ENCODE peak calls at places on chromosomes 13 and 19, in nine cellular contexts. A is ovary, Z is stomach, R is K562, M is A549, V is GM12878, S is sigmoid colon, B is H1, C is tibial nerve. K is an unnamed sample.

GRCh38 chr19:47610902-47611301 is 2.0 kb downstream of the BICRA start:
- DNase-seq in R (no peak), B (no peak), V (no peak), Z (peak; percentile 64), M (no peak), A (no peak), S (no peak), C (no peak), K (peak; percentile 32)

GRCh38 chr19:2575734-2576481 is 100.0 kb downstream of the GADD45B start:
- DNase-seq in B (no peak), Z (peak; percentile 66), R (no peak), V (no peak), C (peak; percentile 84), A (peak; percentile 77), S (peak; percentile 95), M (no peak), K (peak; percentile 42)

GRCh38 chr13:38366954-38367645 is 17.4 kb downstream of the UFM1 start:
- DNase-seq in R (no peak), M (no peak), C (no peak), B (no peak), Z (no peak), A (no peak), V (no peak), S (no peak), K (no peak)

GRCh38 chr13:55199132-55199531 is 1941.6 kb upstream of the PRR20A start:
- DNase-seq in Z (no peak), B (no peak), C (no peak), S (no peak), A (no peak), R (no peak), M (no peak), V (no peak), K (no peak)

GRCh38 chr13:39976481-39976880 is 321.0 kb downstream of the COG6 start:
- DNase-seq in Z (no peak), S (no peak), A (no peak), B (no peak), M (no peak), R (no peak), C (no peak), V (no peak), K (no peak)

GRCh38 chr19:56297010-56297409 is 17.6 kb downstream of the ZSCAN5A start:
- DNase-seq in M (no peak), A (no peak), Z (no peak), B (no peak), S (no peak), R (no peak), C (no peak), V (no peak), K (no peak)

GRCh38 chr13:93818345-93818744 is 591.7 kb downstream of the GPC6 start:
- DNase-seq in M (no peak), V (no peak), B (no peak), S (no peak), Z (no peak), R (no peak), C (no peak), A (no peak), K (no peak)

GRCh38 chr19:14048439-14049153 is 13.3 kb downstream of the PALM3 start:
- DNase-seq in M (peak; percentile 54), S (no peak), C (peak; percentile 53), R (peak; percentile 79), V (no peak), B (peak; percentile 56), A (no peak), Z (peak; percentile 65), K (peak; percentile 72)

GRCh38 chr13:79612604-79613003 is 131.6 kb downstream of the NDFIP2 start:
- DNase-seq in A (no peak), C (no peak), V (no peak), M (no peak), Z (no peak), R (no peak), S (no peak), B (no peak), K (no peak)

DNA sequence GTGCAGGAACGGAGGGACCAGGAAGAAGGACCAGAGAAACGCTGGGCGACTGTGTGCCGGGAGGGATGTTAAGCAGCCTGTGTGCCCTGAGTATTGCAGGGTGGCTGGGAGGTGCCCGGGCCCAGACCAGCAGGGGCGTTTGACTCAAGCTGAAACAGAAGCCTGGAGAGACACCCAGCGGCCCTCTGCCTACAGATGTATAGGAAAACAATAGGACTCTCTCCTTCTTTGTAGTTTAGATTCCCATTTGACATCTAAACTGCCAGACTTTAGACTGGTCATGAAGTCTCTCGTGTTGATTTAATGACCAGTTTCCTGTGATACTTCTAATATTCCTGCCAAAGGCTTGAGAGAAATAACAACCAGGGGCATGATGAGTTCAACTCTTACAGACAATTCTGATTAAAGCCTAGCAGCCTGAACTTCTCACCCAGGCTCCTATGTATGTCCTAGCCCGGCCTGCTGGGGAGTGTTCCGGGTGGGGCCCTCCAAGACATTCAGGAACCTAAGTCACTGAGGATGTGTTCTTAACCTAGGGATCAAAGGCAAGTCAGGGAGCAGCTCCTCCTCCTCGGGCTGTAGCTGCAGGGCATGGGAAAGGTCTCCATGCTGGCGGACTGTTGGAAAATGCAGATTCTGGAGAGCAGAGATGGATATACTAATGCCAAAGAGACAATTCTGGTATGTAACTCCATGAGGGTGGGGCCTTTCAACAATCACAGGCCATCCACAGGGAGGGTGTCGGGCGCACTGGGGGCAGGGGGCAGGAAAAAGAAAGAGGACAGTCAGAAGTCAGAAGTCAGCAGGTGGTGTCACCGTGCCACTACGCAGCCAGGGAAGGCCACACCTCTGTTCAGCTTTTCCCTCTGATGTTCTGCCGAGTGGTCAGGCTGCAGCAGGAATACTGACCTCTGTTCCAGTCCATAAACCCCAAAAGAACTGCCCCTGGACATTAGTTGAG is 131.9 kb downstream of the STARD13 start:
- DNase-seq in S (no peak), A (no peak), V (no peak), R (no peak), M (no peak), B (no peak), C (no peak), Z (no peak), K (peak; percentile 21)
- TF ChIP-seq EP300 in S (no peak), A (no peak), V (no peak), R (no peak), M (no peak), B (no peak), C (no peak), Z (no peak), K (no peak)

GRCh38 chr19:49129238-49129583 is 9.9 kb downstream of the PPFIA3 start:
- DNase-seq in S (no peak), V (no peak), A (no peak), C (no peak), Z (no peak), M (no peak), B (no peak), R (peak; percentile 91), K (no peak)
- H3K27ac ChIP-seq in S (no peak overlapping the region), V (no peak overlapping the region), A (no peak overlapping the region), C (no peak overlapping the region), Z (no peak overlapping the region), M (no peak overlapping the region), B (no peak overlapping the region), R (peak overlapping the region; percentile 71), K (no peak overlapping the region)

GRCh38 chr19:461664-462551 is 1.1 kb upstream of the SHC2 start:
- DNase-seq in V (no peak), C (no peak), S (peak; percentile 80), M (no peak), R (peak; percentile 79), Z (peak; percentile 78), A (no peak), B (no peak), K (peak; percentile 67)

GRCh38 chr19:459724-460511 is 915 bp downstream of the SHC2 start:
- DNase-seq in R (peak; percentile 91), Z (peak; percentile 69), A (peak; percentile 62), V (no peak), S (peak; percentile 89), C (peak; percentile 31), B (no peak), M (peak; percentile 55), K (peak; percentile 60)

GRCh38 chr19:458091-459042 is 2.5 kb downstream of the SHC2 start:
- DNase-seq in R (no peak), C (no peak), M (no peak), B (no peak), S (no peak), V (no peak), Z (no peak), A (no peak), K (no peak)

GRCh38 chr19:463483-464130 is 2.8 kb upstream of the SHC2 start:
- DNase-seq in S (no peak), V (no peak), M (no peak), R (no peak), A (no peak), Z (no peak), C (no peak), B (no peak), K (no peak)

DNA sequence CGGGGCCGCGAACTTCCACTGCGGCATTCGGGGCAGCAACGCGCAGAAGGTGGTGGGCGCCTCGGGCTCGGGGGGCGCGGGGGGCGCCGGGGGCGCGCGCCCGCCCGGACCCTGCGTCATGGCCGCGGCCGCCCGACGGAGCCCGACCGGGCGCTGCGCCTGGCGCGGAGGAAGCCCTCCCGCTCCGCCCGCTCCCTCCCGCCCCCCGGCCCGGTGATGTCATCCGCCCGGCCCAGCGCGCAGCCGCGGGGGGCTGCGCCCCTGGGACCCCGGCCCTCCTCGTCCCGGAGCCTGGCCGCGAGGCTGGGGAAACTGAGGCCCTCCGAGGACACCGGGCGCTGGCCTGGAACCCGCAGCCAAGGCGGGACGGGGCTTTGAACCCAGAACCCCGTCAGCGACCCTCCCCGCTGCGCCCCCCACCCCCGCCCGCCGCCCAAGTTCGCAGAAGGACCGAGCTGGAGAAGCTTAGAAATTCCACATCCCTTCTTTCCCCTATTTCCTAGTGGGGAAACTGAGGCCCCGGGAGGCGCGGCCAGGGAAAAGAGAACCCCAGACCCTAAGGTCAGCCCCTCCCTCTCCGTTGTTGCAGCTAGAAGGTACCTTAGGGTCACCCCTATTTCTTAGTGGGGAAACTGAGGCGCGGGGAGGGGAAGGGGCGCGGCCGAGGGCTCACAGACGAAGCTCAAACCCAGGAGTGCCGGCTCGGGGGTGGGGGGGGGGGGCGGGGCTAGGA is at the start of gene SHC2:
- DNase-seq in C (no peak), V (no peak), Z (peak; percentile 45), R (peak; percentile 42), A (peak; percentile 44), S (peak; percentile 81), M (no peak), B (no peak), K (peak; percentile 34)
- TF ChIP-seq POLR2A in C (peak; percentile 54), V (no peak), Z (no peak), R (no peak), A (no peak), S (no peak), M (no peak), B (no peak), K (no peak)

DNA sequence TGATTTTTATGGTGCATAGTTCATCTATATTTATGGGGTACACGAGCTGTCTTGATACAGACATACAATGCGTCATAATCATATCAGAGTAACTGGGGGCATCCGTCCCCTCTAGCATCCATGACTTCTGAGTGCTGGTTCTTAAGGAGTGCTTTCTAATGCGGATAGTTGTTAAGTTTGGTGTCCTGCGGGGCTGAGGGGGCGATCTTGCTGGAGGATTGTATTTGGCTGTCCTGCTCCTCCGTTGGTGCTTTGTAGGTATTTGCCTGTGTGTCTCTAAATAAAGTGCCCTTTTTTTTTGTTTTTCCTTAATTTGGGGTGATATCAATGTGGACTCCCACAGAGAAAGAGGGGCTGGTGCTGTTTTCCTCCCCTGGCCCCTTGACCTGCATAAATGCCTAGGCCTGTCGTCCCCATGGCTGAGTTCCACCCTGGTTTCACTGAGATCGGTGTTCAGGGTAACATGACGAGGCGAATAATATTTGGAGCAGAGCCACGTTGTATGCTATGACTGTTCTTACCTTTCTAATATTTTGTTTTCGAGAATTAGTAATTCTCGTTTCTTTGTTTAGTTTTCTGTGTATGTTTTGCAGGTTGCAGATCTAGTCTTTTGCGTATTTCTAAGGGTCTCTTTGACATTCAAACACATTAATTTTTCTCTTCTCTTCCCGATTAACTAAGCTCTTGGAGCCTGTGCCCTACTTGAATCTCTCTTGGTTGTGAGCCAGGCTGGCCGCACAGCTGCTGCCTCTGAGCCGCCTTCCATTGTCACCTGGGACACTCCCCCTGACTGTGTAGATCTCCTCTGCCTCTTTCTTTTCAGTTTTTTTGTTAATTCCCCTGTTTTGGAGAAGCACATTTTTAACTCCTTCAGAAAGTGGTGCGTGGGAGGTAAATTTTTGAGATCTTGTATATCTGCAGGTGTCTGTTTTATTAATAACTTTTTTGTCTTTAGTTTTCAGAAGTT is 100.3 kb downstream of the ARHGEF7 start:
- DNase-seq in C (no peak), B (no peak), S (no peak), A (no peak), R (no peak), V (no peak), Z (no peak), M (no peak), K (no peak)
- TF ChIP-seq EP300 in C (no peak), B (no peak), S (no peak), A (no peak), R (no peak), V (no peak), Z (no peak), M (no peak), K (no peak)

K was measured in transverse colon.